ENCODE peak calls at places on chromosomes 11 and 22, in nine cellular contexts. I, N, U, Q, P, K, L, H and J are unnamed samples.
A peak's percentile ranks its signal among the peaks of the same experiment; 100 is the strongest.

GRCh38 chr22:37109242-37109917 is at the start of gene TMPRSS6:
- DNase-seq in I (no peak), N (no peak), U (no peak), Q (no peak), P (no peak), K (no peak), L (no peak), H (no peak), J (no peak)

GRCh38 chr11:68810164-68810563 is 31.6 kb downstream of the CPT1A start:
- DNase-seq in I (no peak), N (no peak), U (no peak), Q (no peak), P (peak; percentile 1), K (no peak), L (no peak), H (no peak), J (peak; percentile 76)

GRCh38 chr11:69878927-69879733 is 59.9 kb upstream of the FGF3 start:
- DNase-seq in I (no peak), N (no peak), U (no peak), Q (no peak), P (no peak), K (peak; percentile 51), L (no peak), H (no peak), J (no peak)

GRCh38 chr11:9568854-9569587 is 4.4 kb upstream of the WEE1 start:
- DNase-seq in I (no peak), N (no peak), U (peak; percentile 84), Q (peak; percentile 88), P (peak; percentile 87), K (no peak), L (peak; percentile 78), H (peak; percentile 96), J (peak; percentile 25)

GRCh38 chr11:4605057-4605456 is 3.0 kb downstream of the TRIM68 start:
- DNase-seq in I (no peak), N (no peak), U (no peak), Q (no peak), P (no peak), K (no peak), L (no peak), H (no peak), J (no peak)

GRCh38 chr11:114846040-114846791 is 167.9 kb downstream of the NXPE2 start:
- DNase-seq in I (no peak), N (no peak), U (no peak), Q (no peak), P (no peak), K (no peak), L (no peak), H (no peak), J (peak; percentile 60)

GRCh38 chr11:12159351-12160099 is 49.1 kb downstream of the MICAL2 start:
- DNase-seq in I (peak; percentile 3), N (no peak), U (peak; percentile 80), Q (peak; percentile 86), P (peak; percentile 77), K (no peak), L (no peak), H (peak; percentile 69), J (no peak)

GRCh38 chr11:13278620-13279486 is 1.3 kb downstream of the BMAL1 start:
- DNase-seq in I (no peak), N (no peak), U (no peak), Q (peak; percentile 9), P (no peak), K (peak; percentile 87), L (no peak), H (no peak), J (no peak)

GRCh38 chr11:111908639-111909305 is 2.8 kb downstream of the CRYAB start:
- DNase-seq in I (no peak), N (no peak), U (no peak), Q (no peak), P (no peak), K (no peak), L (no peak), H (no peak), J (no peak)

GRCh38 chr11:69215784-69216415 is 60.2 kb downstream of the SMIM38 start:
- DNase-seq in I (no peak), N (no peak), U (peak; percentile 33), Q (peak; percentile 21), P (no peak), K (no peak), L (peak; percentile 58), H (no peak), J (no peak)

GRCh38 chr11:35303596-35304392 is 115.6 kb downstream of the SLC1A2 start:
- DNase-seq in I (no peak), N (no peak), U (peak; percentile 85), Q (peak; percentile 56), P (peak; percentile 11), K (no peak), L (no peak), H (no peak), J (peak; percentile 41)

GRCh38 chr11:295351-296205 is 3.7 kb downstream of the IFITM5 start:
- DNase-seq in I (no peak), N (no peak), U (no peak), Q (no peak), P (no peak), K (peak; percentile 69), L (no peak), H (no peak), J (no peak)

GRCh38 chr11:133828861-133829260 is 16.5 kb downstream of the SPATA19 start:
- DNase-seq in I (no peak), N (no peak), U (peak; percentile 12), Q (no peak), P (no peak), K (no peak), L (no peak), H (no peak), J (no peak)

GRCh38 chr11:103024086-103024485 is 67.9 kb downstream of the DCUN1D5 start:
- DNase-seq in I (no peak), N (no peak), U (no peak), Q (peak; percentile 14), P (no peak), K (no peak), L (no peak), H (no peak), J (no peak)